ENCODE peak calls at places on chromosomes 11 and 22, in five cellular contexts. One of them, this sample, is unnamed.

GRCh38 chr11:75632450-75632849 is 36.4 kb downstream of the MAP6 start:
- DNase-seq in AG08395: no peak
- DNase-seq in stimulated activated CD8-positive, alpha-beta memory T cell treated with anti-CD3 and anti-CD28 coated beads, Interleukin-2, amount 100 ng/mL, for 48 hours: no peak
- DNase-seq in kidney epithelial cell: no peak
- DNase-seq in amniotic stem cell: no peak
- DNase-seq in this sample: no peak

GRCh38 chr11:34194576-34195335 is 89.3 kb downstream of the NAT10 start:
- DNase-seq in AG08395: no peak
- DNase-seq in stimulated activated CD8-positive, alpha-beta memory T cell treated with anti-CD3 and anti-CD28 coated beads, Interleukin-2, amount 100 ng/mL, for 48 hours: no peak
- DNase-seq in amniotic stem cell: no peak
- DNase-seq in kidney epithelial cell: no peak
- DNase-seq in this sample: no peak

GRCh38 chr22:37222440-37222971 is 10.2 kb upstream of the SSTR3 start:
- DNase-seq in stimulated activated CD8-positive, alpha-beta memory T cell treated with anti-CD3 and anti-CD28 coated beads, Interleukin-2, amount 100 ng/mL, for 48 hours: no peak
- DNase-seq in kidney epithelial cell: no peak
- DNase-seq in AG08395: no peak
- DNase-seq in amniotic stem cell: no peak
- DNase-seq in this sample: no peak

GRCh38 chr11:11845066-11845465 is 3.3 kb downstream of the USP47 start:
- DNase-seq in stimulated activated CD8-positive, alpha-beta memory T cell treated with anti-CD3 and anti-CD28 coated beads, Interleukin-2, amount 100 ng/mL, for 48 hours: no peak
- DNase-seq in amniotic stem cell: no peak
- DNase-seq in kidney epithelial cell: no peak
- DNase-seq in AG08395: no peak
- DNase-seq in this sample: no peak

GRCh38 chr11:127998421-127998820 is 588.9 kb downstream of the ETS1 start:
- DNase-seq in AG08395: no peak
- DNase-seq in amniotic stem cell: no peak
- DNase-seq in kidney epithelial cell: no peak
- DNase-seq in stimulated activated CD8-positive, alpha-beta memory T cell treated with anti-CD3 and anti-CD28 coated beads, Interleukin-2, amount 100 ng/mL, for 48 hours: no peak
- DNase-seq in this sample: no peak

GRCh38 chr11:103546236-103546635 is 437.0 kb downstream of the DYNC2H1 start:
- DNase-seq in AG08395: peak
- DNase-seq in kidney epithelial cell: no peak
- DNase-seq in amniotic stem cell: no peak
- DNase-seq in stimulated activated CD8-positive, alpha-beta memory T cell treated with anti-CD3 and anti-CD28 coated beads, Interleukin-2, amount 100 ng/mL, for 48 hours: no peak
- DNase-seq in this sample: peak

GRCh38 chr11:44927174-44927661 is 23.5 kb downstream of the TP53I11 start:
- DNase-seq in amniotic stem cell: peak
- DNase-seq in stimulated activated CD8-positive, alpha-beta memory T cell treated with anti-CD3 and anti-CD28 coated beads, Interleukin-2, amount 100 ng/mL, for 48 hours: peak
- DNase-seq in AG08395: peak
- DNase-seq in kidney epithelial cell: no peak
- DNase-seq in this sample: peak

GRCh38 chr11:16365456-16366355 is 9.4 kb upstream of the SOX6 start:
- DNase-seq in kidney epithelial cell: no peak
- DNase-seq in stimulated activated CD8-positive, alpha-beta memory T cell treated with anti-CD3 and anti-CD28 coated beads, Interleukin-2, amount 100 ng/mL, for 48 hours: no peak
- DNase-seq in AG08395: no peak
- DNase-seq in amniotic stem cell: no peak
- DNase-seq in this sample: no peak

This sample was measured in foreskin fibroblast.